ENCODE peak calls at places on chromosomes 16 and 17, in five cellular contexts. K is lung, G is uterus, O is GM23338, R is RWPE2. U is an unnamed sample.

GRCh38 chr16:20323591-20324117 is 3.7 kb downstream of the GP2 start:
- DNase-seq in K (no peak), G (no peak), O (peak), R (no peak), U (no peak)

GRCh38 chr17:14061666-14062560 is 7.4 kb upstream of the COX10 start:
- DNase-seq in K (peak), G (no peak), O (peak), R (no peak), U (no peak)

GRCh38 chr16:66524601-66525164 is 25.2 kb downstream of the TK2 start:
- DNase-seq in K (peak), G (no peak), O (no peak), R (no peak), U (no peak)

GRCh38 chr17:57332501-57332900 is 76.2 kb downstream of the MSI2 start:
- DNase-seq in K (no peak), G (no peak), O (peak), R (no peak), U (no peak)

GRCh38 chr16:66954097-66954659 is 6.9 kb upstream of the CES3 start:
- DNase-seq in K (peak), G (peak), O (peak), R (no peak), U (peak)

GRCh38 chr17:6052926-6053325 is 17.3 kb upstream of the WSCD1 start:
- DNase-seq in K (no peak), G (no peak), O (no peak), R (no peak), U (no peak)

GRCh38 chr17:82444941-82445521 is 5.5 kb downstream of the CYBC1 start:
- DNase-seq in K (no peak), G (no peak), O (no peak), R (no peak), U (no peak)

GRCh38 chr17:63989622-63990345 is 8.4 kb upstream of the PRR29 start:
- DNase-seq in K (no peak), G (no peak), O (no peak), R (no peak), U (no peak)

DNA sequence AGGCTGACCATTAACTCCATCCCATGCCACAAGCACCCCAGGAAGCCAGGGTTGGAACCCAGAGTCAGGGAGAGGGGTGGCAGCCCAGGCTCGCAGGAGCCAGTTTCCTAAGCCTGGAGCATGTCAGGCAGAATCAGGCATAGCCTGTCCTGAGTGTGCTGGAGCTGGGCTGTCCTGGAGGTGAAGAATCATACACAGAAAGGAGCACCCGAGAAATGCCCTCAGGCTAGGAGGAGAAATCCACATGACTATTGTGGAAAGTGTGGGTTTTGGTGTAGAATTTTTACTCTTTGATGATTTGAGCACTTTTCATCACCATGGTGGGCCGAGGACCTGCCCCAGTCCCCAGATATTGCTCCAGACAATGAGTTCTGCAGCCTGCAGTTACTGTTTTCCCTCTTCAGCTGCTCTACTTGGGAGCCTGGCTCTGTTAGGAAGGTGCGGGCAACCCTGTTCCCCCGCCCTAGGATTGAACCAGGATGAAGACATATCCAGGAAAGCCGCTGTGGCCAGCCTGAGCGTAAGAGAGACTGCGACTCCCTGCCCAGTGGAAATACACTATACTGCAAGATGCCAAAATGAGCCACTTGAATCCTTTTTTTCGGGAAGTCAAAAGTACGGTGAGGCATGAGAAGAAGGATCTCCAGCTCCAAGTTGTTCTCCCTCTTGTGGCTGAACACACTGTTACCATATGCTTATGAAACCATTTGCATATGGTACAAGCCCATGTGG is 29.0 kb upstream of the HEATR6 start:
- DNase-seq in K (peak), G (no peak), O (no peak), R (no peak), U (no peak)
- TF ChIP-seq CTCF in K (no peak), G (no peak), O (no peak), R (no peak), U (no peak)

DNA sequence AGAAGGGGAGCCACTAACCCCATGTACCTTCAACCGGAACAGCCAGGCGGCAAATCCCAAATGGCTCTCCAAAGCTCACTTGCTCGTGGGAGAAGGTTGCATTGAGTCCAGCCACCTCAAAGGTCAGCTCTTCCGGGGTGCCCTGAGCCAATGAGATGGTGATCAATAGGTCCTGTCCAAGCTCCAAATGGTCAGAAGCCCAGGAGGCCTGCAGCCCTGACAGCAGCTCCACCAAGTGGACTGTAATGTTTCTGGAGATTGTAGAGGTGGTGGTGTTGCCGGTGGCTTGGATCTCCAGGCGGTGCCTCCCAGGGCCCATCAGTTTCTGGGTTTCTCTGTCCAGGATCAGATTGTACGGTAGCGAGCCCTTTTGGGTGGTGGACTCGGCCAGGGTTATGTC is 39.9 kb upstream of the BCO1 start:
- DNase-seq in K (no peak), G (no peak), O (no peak), R (no peak), U (no peak)
- TF ChIP-seq CTCF in K (no peak), G (no peak), O (peak), R (peak), U (no peak)

GRCh38 chr17:17661834-17662233 is 19.4 kb upstream of the RAI1 start:
- DNase-seq in K (no peak), G (no peak), O (peak), R (no peak), U (no peak)
- TF ChIP-seq CTCF in K (no peak), G (no peak), O (peak), R (no peak), U (no peak)

DNA sequence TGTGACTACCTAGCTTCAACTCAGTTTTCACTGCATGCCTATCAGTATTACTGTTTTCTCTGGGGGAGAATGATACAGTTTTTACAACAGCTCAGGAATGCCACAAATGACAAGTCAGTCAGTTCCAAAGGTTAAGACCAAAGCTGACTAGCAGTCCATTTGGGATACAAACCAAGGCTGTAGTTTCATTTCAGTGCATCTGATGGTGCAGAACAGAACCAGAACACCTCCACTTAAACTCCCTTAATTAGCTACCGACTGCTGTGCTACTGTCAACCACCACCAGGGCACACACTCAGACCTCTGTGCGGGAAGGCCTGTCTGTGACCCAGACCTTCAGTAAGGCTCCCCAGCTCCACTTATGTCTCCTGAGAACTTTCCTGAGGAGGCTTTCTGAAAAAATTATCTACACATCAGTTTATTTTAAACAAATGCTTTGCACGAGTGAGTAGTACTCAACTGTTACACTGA is 20.4 kb downstream of the NFE2L1 start:
- DNase-seq in K (no peak), G (no peak), O (peak), R (no peak), U (no peak)
- TF ChIP-seq CTCF in K (no peak), G (no peak), O (peak), R (peak), U (no peak)

DNA sequence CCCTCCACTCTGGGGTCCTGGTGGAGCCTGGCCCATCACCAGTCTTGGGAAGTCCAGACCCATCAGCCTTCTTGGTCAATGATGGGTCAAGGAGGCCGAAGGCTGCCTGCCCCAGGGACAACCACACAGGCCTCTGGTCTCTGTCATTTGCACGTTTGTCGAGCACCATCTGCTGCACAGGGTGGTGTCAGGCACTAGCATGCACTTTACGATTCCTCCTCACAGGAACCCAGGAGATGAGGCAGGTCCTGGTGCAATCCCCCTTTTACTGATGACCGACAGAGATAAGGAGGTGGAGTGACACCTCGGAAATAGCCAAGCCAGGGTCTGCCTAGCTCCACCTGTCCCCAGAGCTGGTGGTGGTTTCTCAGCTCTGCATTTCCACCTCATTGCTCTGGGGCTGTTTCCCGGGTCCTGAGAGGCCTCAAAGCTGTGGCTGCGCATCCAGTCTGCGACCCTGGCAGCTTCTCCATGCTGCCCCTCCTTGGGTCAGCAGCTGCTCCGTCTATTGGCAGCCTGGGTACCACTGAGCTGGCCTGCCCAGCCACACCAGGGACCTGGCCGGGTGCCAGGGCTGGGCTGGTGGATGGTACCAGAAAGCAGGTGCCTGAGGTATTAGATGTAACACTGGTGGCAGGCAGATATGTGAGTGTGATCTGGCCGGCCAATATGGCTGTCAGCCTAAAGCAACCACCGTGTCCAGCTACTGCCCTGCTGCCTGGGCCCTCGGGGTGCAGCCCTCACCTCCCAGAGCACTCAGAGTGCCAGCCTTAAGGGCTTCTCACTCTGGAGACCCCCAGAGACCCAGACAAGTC is 10.0 kb downstream of the MMP15 start:
- DNase-seq in K (no peak), G (no peak), O (no peak), R (no peak), U (no peak)
- TF ChIP-seq CTCF in K (no peak), G (no peak), O (no peak), R (no peak), U (no peak)

U was measured in natural killer cell.